ENCODE peak calls at places on chromosomes 6 and 20, in seven cellular contexts. One of them, this sample, is unnamed.

GRCh38 chr6:1267057-1267732 is 44.7 kb upstream of the FOXQ1 start:
- DNase-seq in NCI-H2171: no peak
- DNase-seq in AG08396: no peak
- DNase-seq in AG04450: no peak
- DNase-seq in CD4-positive, alpha-beta T cell: no peak
- DNase-seq in cardiac fibroblast: no peak
- DNase-seq in HS-5: peak; percentile 58
- DNase-seq in this sample: peak; percentile 98

GRCh38 chr6:167157414-167157813 is 366 bp downstream of the GPR31 start:
- DNase-seq in CD4-positive, alpha-beta T cell: no peak
- DNase-seq in AG04450: no peak
- DNase-seq in AG08396: no peak
- DNase-seq in HS-5: no peak
- DNase-seq in cardiac fibroblast: no peak
- DNase-seq in NCI-H2171: no peak
- DNase-seq in this sample: no peak

GRCh38 chr6:37175332-37176267 is 5.6 kb downstream of the PIM1 start:
- DNase-seq in CD4-positive, alpha-beta T cell: no peak
- DNase-seq in AG04450: no peak
- DNase-seq in NCI-H2171: no peak
- DNase-seq in cardiac fibroblast: no peak
- DNase-seq in HS-5: no peak
- DNase-seq in AG08396: no peak
- DNase-seq in this sample: no peak

GRCh38 chr20:54995553-54995952 is 520.2 kb downstream of the DOK5 start:
- DNase-seq in CD4-positive, alpha-beta T cell: no peak
- DNase-seq in NCI-H2171: no peak
- DNase-seq in AG04450: no peak
- DNase-seq in HS-5: no peak
- DNase-seq in cardiac fibroblast: no peak
- DNase-seq in AG08396: no peak
- DNase-seq in this sample: no peak

GRCh38 chr6:100493206-100493888 is 28.6 kb upstream of the SIM1 start:
- DNase-seq in cardiac fibroblast: no peak
- DNase-seq in CD4-positive, alpha-beta T cell: no peak
- DNase-seq in AG04450: no peak
- DNase-seq in HS-5: no peak
- DNase-seq in NCI-H2171: no peak
- DNase-seq in AG08396: no peak
- DNase-seq in this sample: no peak

GRCh38 chr6:166567813-166568212 is 18.7 kb downstream of the RAMACL start:
- DNase-seq in AG04450: no peak
- DNase-seq in CD4-positive, alpha-beta T cell: no peak
- DNase-seq in HS-5: no peak
- DNase-seq in NCI-H2171: no peak
- DNase-seq in cardiac fibroblast: no peak
- DNase-seq in AG08396: no peak
- DNase-seq in this sample: no peak

GRCh38 chr6:116094041-116094440 is 6.6 kb upstream of the NT5DC1 start:
- DNase-seq in CD4-positive, alpha-beta T cell: no peak
- DNase-seq in HS-5: no peak
- DNase-seq in AG08396: no peak
- DNase-seq in cardiac fibroblast: no peak
- DNase-seq in NCI-H2171: no peak
- DNase-seq in AG04450: no peak
- DNase-seq in this sample: no peak

GRCh38 chr6:11393713-11394627 is 143.6 kb upstream of the TMEM170B start:
- DNase-seq in HS-5: no peak
- DNase-seq in CD4-positive, alpha-beta T cell: no peak
- DNase-seq in AG04450: no peak
- DNase-seq in cardiac fibroblast: peak; percentile 48
- DNase-seq in AG08396: peak; percentile 62
- DNase-seq in NCI-H2171: no peak
- DNase-seq in this sample: peak; percentile 54

GRCh38 chr6:811806-812205 is 118.9 kb upstream of the EXOC2 start:
- DNase-seq in HS-5: no peak
- DNase-seq in AG08396: no peak
- DNase-seq in NCI-H2171: no peak
- DNase-seq in AG04450: no peak
- DNase-seq in CD4-positive, alpha-beta T cell: no peak
- DNase-seq in cardiac fibroblast: no peak
- DNase-seq in this sample: no peak

GRCh38 chr6:127013865-127014264 is 104.6 kb upstream of the RSPO3 start:
- DNase-seq in HS-5: no peak
- DNase-seq in NCI-H2171: no peak
- DNase-seq in AG08396: no peak
- DNase-seq in CD4-positive, alpha-beta T cell: no peak
- DNase-seq in cardiac fibroblast: no peak
- DNase-seq in AG04450: no peak
- DNase-seq in this sample: no peak

GRCh38 chr6:912871-913663 is 220.1 kb upstream of the EXOC2 start:
- DNase-seq in cardiac fibroblast: no peak
- DNase-seq in HS-5: no peak
- DNase-seq in NCI-H2171: no peak
- DNase-seq in AG04450: peak; percentile 8
- DNase-seq in AG08396: peak; percentile 73
- DNase-seq in CD4-positive, alpha-beta T cell: no peak
- DNase-seq in this sample: peak; percentile 56

GRCh38 chr6:132259070-132259469 is 142.2 kb downstream of the MOXD1 start:
- DNase-seq in cardiac fibroblast: peak; percentile 71
- DNase-seq in AG08396: peak; percentile 25
- DNase-seq in HS-5: no peak
- DNase-seq in AG04450: no peak
- DNase-seq in NCI-H2171: no peak
- DNase-seq in CD4-positive, alpha-beta T cell: no peak
- DNase-seq in this sample: peak; percentile 7

GRCh38 chr6:12291083-12291784 is 1.1 kb downstream of the EDN1 start:
- DNase-seq in AG08396: no peak
- DNase-seq in AG04450: no peak
- DNase-seq in HS-5: no peak
- DNase-seq in cardiac fibroblast: no peak
- DNase-seq in NCI-H2171: no peak
- DNase-seq in CD4-positive, alpha-beta T cell: no peak
- DNase-seq in this sample: no peak

GRCh38 chr6:33317418-33317667 is 201 bp downstream of the ZBTB22 start:
- DNase-seq in AG08396: peak; percentile 87
- DNase-seq in cardiac fibroblast: no peak
- DNase-seq in NCI-H2171: no peak
- DNase-seq in HS-5: no peak
- DNase-seq in CD4-positive, alpha-beta T cell: no peak
- DNase-seq in AG04450: no peak
- DNase-seq in this sample: no peak

GRCh38 chr6:165988757-165989456 is 178.7 kb downstream of the TBXT start:
- DNase-seq in AG04450: no peak
- DNase-seq in cardiac fibroblast: peak; percentile 11
- DNase-seq in HS-5: no peak
- DNase-seq in NCI-H2171: no peak
- DNase-seq in CD4-positive, alpha-beta T cell: no peak
- DNase-seq in AG08396: no peak
- DNase-seq in this sample: no peak

GRCh38 chr6:139135578-139136545 is 982 bp downstream of the HECA start:
- DNase-seq in NCI-H2171: no peak
- DNase-seq in AG04450: no peak
- DNase-seq in CD4-positive, alpha-beta T cell: peak; percentile 59
- DNase-seq in HS-5: no peak
- DNase-seq in AG08396: peak; percentile 51
- DNase-seq in cardiac fibroblast: peak; percentile 49
- DNase-seq in this sample: no peak

This sample was measured in HepG2.